ENCODE peak calls at places on chromosomes 16 and 17, in ten cellular contexts. N is ACHN; X is PC-3; A is brain microvascular endothelial cell; P is CD4-positive, alpha-beta T cell; Q is Panc1; D is GM10248; W is progenitor cell of endocrine pancreas; I is cardiac fibroblast; L is T-cell. K is an unnamed sample.

GRCh38 chr17:9016941-9017552 is 4.3 kb upstream of the NTN1 start:
- DNase-seq in N (no peak), X (no peak), A (no peak), P (no peak), Q (no peak), D (no peak), W (no peak), I (no peak), L (no peak), K (peak; percentile 30)

GRCh38 chr17:49910094-49910857 is 58.7 kb upstream of the DLX4 start:
- DNase-seq in N (peak; percentile 21), X (peak; percentile 79), A (peak; percentile 9), P (peak; percentile 6), Q (no peak), D (no peak), W (no peak), I (no peak), L (no peak), K (no peak)

GRCh38 chr16:66746682-66747081 is 4.7 kb downstream of the DYNC1LI2 start:
- DNase-seq in N (no peak), X (no peak), A (no peak), P (no peak), Q (no peak), D (no peak), W (no peak), I (no peak), L (no peak), K (no peak)

GRCh38 chr17:69246726-69247375 is 18.2 kb upstream of the ABCA10 start:
- DNase-seq in N (peak; percentile 58), X (peak; percentile 81), A (no peak), P (no peak), Q (peak; percentile 13), D (peak; percentile 35), W (no peak), I (peak; percentile 74), L (no peak), K (peak; percentile 25)

GRCh38 chr17:46940692-46941404 is 17.9 kb downstream of the GOSR2 start:
- DNase-seq in N (peak; percentile 70), X (peak; percentile 82), A (peak; percentile 71), P (peak; percentile 64), Q (peak; percentile 51), D (peak; percentile 81), W (peak; percentile 63), I (peak; percentile 80), L (peak; percentile 50), K (peak; percentile 79)

GRCh38 chr16:87064731-87065720 is 252.2 kb downstream of the C16orf95 start:
- DNase-seq in N (no peak), X (no peak), A (no peak), P (no peak), Q (no peak), D (no peak), W (no peak), I (no peak), L (no peak), K (peak; percentile 42)

GRCh38 chr16:83336630-83337029 is 471.1 kb upstream of the HSBP1 start:
- DNase-seq in N (no peak), X (no peak), A (peak; percentile 87), P (no peak), Q (no peak), D (no peak), W (no peak), I (peak; percentile 78), L (no peak), K (no peak)

GRCh38 chr17:17855976-17856375 is 19.2 kb upstream of the SREBF1 start:
- DNase-seq in N (no peak), X (no peak), A (no peak), P (no peak), Q (no peak), D (no peak), W (no peak), I (peak; percentile 51), L (no peak), K (no peak)

GRCh38 chr16:85390511-85391174 is 222.5 kb upstream of the GSE1 start:
- DNase-seq in N (peak; percentile 96), X (peak; percentile 92), A (peak; percentile 90), P (no peak), Q (no peak), D (no peak), W (no peak), I (peak; percentile 96), L (no peak), K (no peak)

GRCh38 chr17:8289103-8289397 is 580 bp downstream of the RANGRF start:
- DNase-seq in N (no peak), X (no peak), A (peak; percentile 44), P (no peak), Q (no peak), D (no peak), W (no peak), I (no peak), L (no peak), K (no peak)

GRCh38 chr17:83034525-83034924 is 44.9 kb upstream of the METRNL start:
- DNase-seq in N (no peak), X (no peak), A (no peak), P (no peak), Q (no peak), D (no peak), W (no peak), I (no peak), L (no peak), K (no peak)